ENCODE peak calls at places on chromosomes 1 and 21, in four cellular contexts. I, B, G and A are unnamed samples.

GRCh38 chr1:235018161-235018560 is 110.5 kb downstream of the TOMM20 start:
- DNase-seq in I (peak), B (no peak), G (no peak), A (no peak)

GRCh38 chr1:218421531-218421930 is 76.4 kb downstream of the TGFB2 start:
- DNase-seq in I (no peak), B (no peak), G (no peak), A (no peak)

GRCh38 chr1:211705439-211706205 is 30.2 kb upstream of the NEK2 start:
- DNase-seq in I (no peak), B (no peak), G (no peak), A (no peak)

GRCh38 chr1:226366290-226366689 is 41.6 kb downstream of the PARP1 start:
- DNase-seq in I (peak), B (no peak), G (no peak), A (no peak)

GRCh38 chr21:36073181-36073580 is 3.4 kb downstream of the CBR1 start:
- DNase-seq in I (no peak), B (no peak), G (no peak), A (no peak)

GRCh38 chr1:209106237-209106741 is 477.2 kb upstream of the CAMK1G start:
- DNase-seq in I (peak), B (no peak), G (no peak), A (no peak)

GRCh38 chr21:42624095-42624830 is 29.2 kb upstream of the PDE9A start:
- DNase-seq in I (no peak), B (no peak), G (no peak), A (no peak)

GRCh38 chr21:46425566-46425965 is 33.1 kb upstream of the DIP2A start:
- DNase-seq in I (no peak), B (no peak), G (peak), A (no peak)

GRCh38 chr21:32624726-32625125 is 12.5 kb upstream of the CFAP298 start:
- DNase-seq in I (no peak), B (no peak), G (no peak), A (no peak)

GRCh38 chr1:205396972-205397616 is 24.8 kb downstream of the LEMD1 start:
- DNase-seq in I (peak), B (peak), G (peak), A (peak)

GRCh38 chr1:17233675-17234074 is 15.2 kb upstream of the PADI3 start:
- DNase-seq in I (peak), B (no peak), G (no peak), A (no peak)

GRCh38 chr21:25307489-25307888 is 299.8 kb downstream of the MRPL39 start:
- DNase-seq in I (peak), B (no peak), G (no peak), A (no peak)

GRCh38 chr21:41610042-41610839 is 102.3 kb upstream of the TMPRSS2 start:
- DNase-seq in I (peak), B (no peak), G (no peak), A (no peak)